ENCODE peak calls at places on chromosomes 12 and 14, in five cellular contexts. W, H, X, S and Q are unnamed samples.

GRCh38 chr12:46492471-46493351 is 120.1 kb upstream of the SLC38A2 start:
- DNase-seq in W (peak), H (no peak), X (peak), S (no peak), Q (peak)

GRCh38 chr12:88141774-88142609 is at the start of the genes CEP290 and TMTC3:
- DNase-seq in W (peak), H (peak), X (peak), S (peak), Q (peak)

GRCh38 chr12:124018526-124018925 is 45.5 kb downstream of the ZNF664 start:
- DNase-seq in W (no peak), H (no peak), X (no peak), S (no peak), Q (no peak)

GRCh38 chr12:121524196-121524930 is 56.5 kb downstream of the KDM2B start:
- DNase-seq in W (no peak), H (no peak), X (no peak), S (no peak), Q (no peak)

GRCh38 chr14:59407246-59407615 is 57.9 kb downstream of the GPR135 start:
- DNase-seq in W (peak), H (peak), X (peak), S (no peak), Q (peak)

GRCh38 chr12:105492591-105492990 is 162.1 kb downstream of the C12orf75 start:
- DNase-seq in W (peak), H (no peak), X (no peak), S (no peak), Q (peak)

GRCh38 chr12:115227137-115227615 is 543.2 kb upstream of the TBX3 start:
- DNase-seq in W (peak), H (no peak), X (peak), S (peak), Q (peak)

GRCh38 chr14:30906752-30907658 is 32.6 kb downstream of the COCH start:
- DNase-seq in W (peak), H (no peak), X (no peak), S (no peak), Q (peak)

GRCh38 chr14:88168498-88169165 is 154.4 kb downstream of the KCNK10 start:
- DNase-seq in W (peak), H (no peak), X (peak), S (peak), Q (peak)

GRCh38 chr12:46242569-46242968 is 26.3 kb downstream of the SLC38A1 start:
- DNase-seq in W (no peak), H (no peak), X (no peak), S (no peak), Q (no peak)

GRCh38 chr12:131287938-131288797 is 334.5 kb downstream of the ADGRD1 start:
- DNase-seq in W (no peak), H (no peak), X (no peak), S (no peak), Q (no peak)

GRCh38 chr14:96962337-96962736 is 165.2 kb downstream of the VRK1 start:
- DNase-seq in W (no peak), H (no peak), X (no peak), S (no peak), Q (no peak)

GRCh38 chr14:71725802-71726638 is 206.2 kb upstream of the RGS6 start:
- DNase-seq in W (peak), H (no peak), X (peak), S (no peak), Q (peak)

GRCh38 chr14:104794099-104794498 is 1.4 kb downstream of the AKT1 start:
- DNase-seq in W (peak), H (no peak), X (peak), S (peak), Q (peak)

GRCh38 chr14:38339704-38340103 is 83.8 kb upstream of the CLEC14A start:
- DNase-seq in W (peak), H (no peak), X (no peak), S (no peak), Q (peak)

GRCh38 chr12:105567061-105567460 is 236.6 kb downstream of the C12orf75 start:
- DNase-seq in W (no peak), H (no peak), X (no peak), S (no peak), Q (no peak)

GRCh38 chr14:90159147-90159546 is 97.2 kb upstream of the PSMC1 start:
- DNase-seq in W (no peak), H (no peak), X (no peak), S (peak), Q (no peak)

GRCh38 chr14:64444984-64445845 is 20.1 kb upstream of the AKAP5 start:
- DNase-seq in W (peak), H (peak), X (peak), S (no peak), Q (peak)

GRCh38 chr12:14958361-14959125 is 2.9 kb downstream of the ARHGDIB start:
- DNase-seq in W (no peak), H (no peak), X (no peak), S (no peak), Q (no peak)

GRCh38 chr12:119486599-119487154 is 106.9 kb upstream of the TMEM233 start:
- DNase-seq in W (no peak), H (no peak), X (no peak), S (no peak), Q (no peak)

GRCh38 chr14:50839048-50839447 is 8.1 kb upstream of the NIN start:
- DNase-seq in W (peak), H (no peak), X (peak), S (no peak), Q (no peak)

DNA sequence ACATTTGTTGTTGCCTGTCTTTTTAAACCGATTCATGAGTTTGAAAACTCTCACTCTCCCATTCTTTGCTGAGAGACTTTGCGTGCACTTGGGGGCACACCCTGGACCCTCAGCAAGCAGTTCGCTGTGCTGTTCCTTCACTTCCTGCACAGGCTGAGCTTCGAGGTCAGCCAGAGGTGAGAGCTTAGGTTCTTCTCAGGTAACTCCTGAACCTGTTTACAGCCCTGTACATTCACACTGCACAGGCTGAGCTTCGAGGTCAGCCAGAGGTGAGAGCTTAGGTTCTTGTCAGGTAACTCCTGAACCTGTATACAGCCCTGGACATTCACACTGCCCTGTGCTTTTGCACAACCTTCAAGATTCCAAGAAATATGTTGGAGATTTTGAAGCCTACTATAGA is 9.8 kb upstream of the CLECL1 start:
- DNase-seq in W (no peak), H (no peak), X (no peak), S (no peak), Q (no peak)
- H3K4me3 ChIP-seq in W (no peak), H (no peak), X (no peak), S (no peak), Q (no peak)

GRCh38 chr14:66495214-66496098 is 9.3 kb downstream of the CCDC196 start:
- DNase-seq in W (peak), H (peak), X (peak), S (peak), Q (peak)
- TF ChIP-seq CTCF in W (peak), H (peak), X (peak), S (peak), Q (peak)

DNA sequence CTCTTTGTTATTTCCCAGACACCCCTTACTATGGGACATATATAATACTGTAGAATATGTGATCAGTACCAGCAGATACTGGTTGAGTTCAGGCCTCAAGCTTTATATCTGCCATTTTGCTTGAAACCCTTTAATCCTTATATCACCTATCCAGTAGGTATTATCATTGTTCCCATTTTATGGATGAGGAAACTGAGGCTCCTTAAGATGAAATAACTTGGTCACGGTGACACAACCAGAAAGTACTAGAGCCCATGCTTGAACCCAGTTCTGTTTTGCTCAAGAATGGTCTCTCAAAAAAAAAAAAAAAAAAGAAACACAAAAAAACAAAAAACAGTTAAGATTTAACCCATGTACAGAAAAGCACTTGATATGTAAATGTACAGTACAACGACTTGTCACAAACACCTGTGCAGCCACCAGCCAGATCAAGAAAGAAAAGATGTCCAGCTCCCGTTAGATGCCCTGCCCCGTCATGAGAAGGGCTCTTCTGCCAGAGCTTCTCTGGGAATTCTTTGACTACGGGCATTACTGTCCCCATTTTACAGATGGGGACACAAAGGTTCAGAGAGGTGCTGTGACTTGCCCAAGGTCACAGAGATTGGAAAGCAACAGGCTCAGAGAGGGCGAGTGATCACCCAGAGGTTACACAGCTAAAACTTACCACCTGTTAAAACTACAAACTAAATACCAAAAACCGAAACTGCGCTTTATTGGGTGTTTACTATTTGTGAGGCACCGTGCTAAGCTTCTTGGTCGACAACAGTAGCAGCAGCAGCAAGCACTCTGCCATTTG is 669 bp upstream of the WSCD2 start:
- DNase-seq in W (no peak), H (no peak), X (no peak), S (no peak), Q (no peak)
- H3K4me3 ChIP-seq in W (no peak), H (peak), X (no peak), S (peak), Q (no peak)

DNA sequence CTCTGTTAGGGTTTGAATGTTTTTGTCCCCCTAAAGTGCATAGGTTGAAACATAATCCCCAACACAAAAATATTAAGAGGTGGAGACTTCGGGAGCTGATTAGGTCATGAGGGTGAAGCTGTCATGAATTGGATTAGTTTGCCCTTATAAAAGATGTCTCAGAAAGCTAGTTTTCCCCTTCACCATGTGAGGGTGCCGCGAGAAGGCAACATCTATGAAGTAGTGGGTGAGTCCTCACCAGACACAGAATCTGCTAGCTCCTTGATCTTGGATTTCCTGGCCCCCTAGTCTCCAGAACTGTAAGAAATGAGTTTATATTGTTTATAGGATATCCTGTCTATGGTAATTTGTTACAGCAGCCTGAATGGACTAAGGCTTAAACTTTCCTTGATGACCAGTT is 301.5 kb upstream of the ATP2B1 start:
- DNase-seq in W (peak), H (no peak), X (peak), S (no peak), Q (no peak)
- TF ChIP-seq CTCF in W (peak), H (no peak), X (peak), S (no peak), Q (no peak)

GRCh38 chr12:6646276-6647082 is 753 bp downstream of the ACRBP start:
- DNase-seq in W (no peak), H (no peak), X (no peak), S (no peak), Q (no peak)

GRCh38 chr12:6643569-6644256 is 3.5 kb downstream of the ACRBP start:
- DNase-seq in W (no peak), H (no peak), X (no peak), S (no peak), Q (no peak)

GRCh38 chr12:6644903-6645302 is 2.3 kb downstream of the ACRBP start:
- DNase-seq in W (no peak), H (peak), X (no peak), S (peak), Q (no peak)

GRCh38 chr12:6644257-6644596 is 3.0 kb downstream of the ACRBP start:
- DNase-seq in W (no peak), H (no peak), X (no peak), S (no peak), Q (no peak)

DNA sequence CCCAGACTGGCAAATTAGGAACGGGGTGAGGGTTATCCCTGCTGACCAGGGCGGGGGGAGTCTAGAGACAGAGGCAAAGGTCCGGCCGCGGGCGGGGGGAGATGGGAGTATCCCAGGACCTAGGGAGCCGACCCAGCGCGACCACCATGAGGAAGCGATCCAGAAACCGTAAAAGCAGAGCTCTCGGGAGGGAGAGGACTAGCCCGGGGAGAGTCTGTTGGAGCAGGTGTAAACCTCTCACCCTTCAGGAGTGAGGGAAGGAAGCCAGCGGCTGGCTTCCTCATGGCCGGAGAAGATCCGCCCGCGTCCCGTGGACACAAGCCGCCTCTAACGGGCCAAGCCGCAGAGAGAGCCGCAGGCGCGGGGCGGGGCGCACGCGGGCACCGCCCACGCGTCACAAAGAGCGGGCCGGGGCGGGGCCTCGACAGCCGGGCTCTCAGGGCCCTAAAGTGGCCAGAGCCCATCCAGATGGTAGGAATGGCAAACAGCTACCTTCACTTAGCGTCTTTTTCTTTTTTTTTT is at the start of gene ACRBP:
- DNase-seq in W (peak), H (peak), X (no peak), S (peak), Q (peak)
- H3K4me3 ChIP-seq in W (peak), H (peak), X (peak), S (peak), Q (peak)

GRCh38 chr12:82874935-82875334 is 188.2 kb downstream of the TMTC2 start:
- DNase-seq in W (peak), H (no peak), X (peak), S (no peak), Q (no peak)
- TF ChIP-seq CTCF in W (no peak), H (no peak), X (no peak), S (no peak), Q (no peak)

GRCh38 chr14:94127330-94127729 is 2.1 kb downstream of the IFI27L2 start:
- DNase-seq in W (no peak), H (no peak), X (no peak), S (no peak), Q (no peak)

GRCh38 chr14:94129758-94130414 is 482 bp upstream of the IFI27L2 start:
- DNase-seq in W (peak), H (peak), X (peak), S (peak), Q (peak)

GRCh38 chr14:94126800-94127199 is 2.6 kb downstream of the IFI27L2 start:
- DNase-seq in W (no peak), H (no peak), X (no peak), S (no peak), Q (no peak)

GRCh38 chr14:94128216-94128839 is 1.1 kb downstream of the IFI27L2 start:
- DNase-seq in W (no peak), H (no peak), X (no peak), S (no peak), Q (no peak)

GRCh38 chr14:94129111-94129757 is at the start of gene IFI27L2:
- DNase-seq in W (peak), H (peak), X (peak), S (peak), Q (peak)
- H3K4me3 ChIP-seq in W (peak), H (peak), X (peak), S (peak), Q (peak)

GRCh38 chr12:103812789-103813188 is 28.2 kb downstream of the NT5DC3 start:
- DNase-seq in W (no peak), H (no peak), X (no peak), S (no peak), Q (no peak)
- TF ChIP-seq CTCF in W (no peak), H (no peak), X (no peak), S (no peak), Q (no peak)

DNA sequence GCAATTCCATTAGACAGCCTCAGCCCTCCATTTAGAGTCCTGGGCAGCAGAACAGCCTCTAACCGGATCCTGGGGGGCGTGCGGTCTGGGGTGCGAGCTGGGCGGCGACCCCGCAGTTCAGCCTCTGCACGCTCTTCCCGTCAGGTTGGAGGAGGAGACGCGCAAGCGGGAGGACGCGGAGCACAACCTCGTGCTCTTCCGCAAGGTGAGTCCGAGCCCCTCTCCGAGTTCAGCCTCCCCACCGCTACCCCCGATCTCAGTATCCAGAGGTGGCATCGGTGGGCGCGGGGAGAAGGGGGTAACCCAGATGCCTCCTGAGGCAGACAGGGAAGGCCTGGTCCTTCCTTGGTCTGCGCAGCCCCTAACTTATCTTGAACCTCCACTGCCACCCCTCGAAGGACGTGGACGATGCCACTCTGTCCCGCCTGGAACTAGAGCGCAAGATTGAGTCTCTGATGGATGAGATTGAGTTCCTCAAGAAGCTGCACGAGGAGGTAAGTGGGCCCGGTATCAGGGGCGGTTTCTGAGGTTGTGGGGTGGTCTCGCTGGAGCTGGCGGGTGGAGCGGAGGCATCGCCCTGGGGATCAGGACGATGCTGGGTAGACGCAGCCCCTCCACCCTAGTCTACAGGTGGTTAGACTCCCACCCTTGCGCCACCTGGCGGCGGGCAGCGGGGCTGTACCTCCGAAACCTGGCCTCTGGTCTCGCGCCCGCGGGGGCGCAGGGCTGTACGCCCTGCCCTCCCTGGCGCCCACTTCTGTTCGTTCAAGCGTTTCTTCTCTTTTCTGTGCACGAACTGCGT is 1.3 kb downstream of the PRPH start:
- DNase-seq in W (no peak), H (no peak), X (no peak), S (peak), Q (peak)
- H3K4me3 ChIP-seq in W (no peak), H (no peak), X (no peak), S (no peak), Q (no peak)